ENCODE peak calls at places on chromosomes 6 and 20, in eight cellular contexts. N is IMR-90, L is A549, H is K562, Z is SK-N-SH, W is WTC11, R is H1, T is HepG2. O is an unnamed sample.

GRCh38 chr20:39524371-39524911 is 562.3 kb downstream of the DHX35 start:
- DNase-seq in N (no peak), R (no peak), W (no peak), T (no peak), H (no peak), Z (peak), L (no peak), O (no peak)

GRCh38 chr20:49501917-49502316 is 19.4 kb upstream of the KCNB1 start:
- DNase-seq in W (no peak), L (no peak), N (peak), H (peak), T (peak), Z (no peak), R (no peak), O (no peak)

GRCh38 chr6:12823847-12824246 is 107.3 kb downstream of the PHACTR1 start:
- DNase-seq in R (no peak), Z (no peak), H (no peak), T (no peak), W (no peak), N (no peak), L (no peak), O (no peak)

GRCh38 chr20:17419459-17419858 is 111.7 kb downstream of the BFSP1 start:
- DNase-seq in R (no peak), N (no peak), L (no peak), H (no peak), W (no peak), Z (no peak), T (no peak), O (no peak)

GRCh38 chr6:47621838-47622449 is 76.4 kb upstream of the ADGRF4 start:
- DNase-seq in L (no peak), W (no peak), T (no peak), N (no peak), Z (no peak), R (no peak), H (no peak), O (no peak)

GRCh38 chr6:128005009-128005408 is 104.2 kb upstream of the THEMIS start:
- DNase-seq in W (no peak), N (peak), H (no peak), Z (no peak), L (no peak), T (no peak), R (no peak), O (no peak)

GRCh38 chr6:64930664-64931063 is 776.4 kb downstream of the EYS start:
- DNase-seq in N (no peak), R (no peak), W (no peak), L (no peak), Z (peak), H (no peak), T (no peak), O (no peak)

GRCh38 chr6:65545920-65546319 is 161.1 kb downstream of the EYS start:
- DNase-seq in N (no peak), W (no peak), Z (no peak), T (no peak), R (no peak), L (no peak), H (no peak), O (no peak)

GRCh38 chr6:41940759-41941279 is 789 bp downstream of the CCND3 start:
- DNase-seq in R (no peak), W (peak), H (peak), Z (peak), N (peak), T (no peak), L (no peak), O (no peak)

GRCh38 chr6:11712760-11713159 is 65.8 kb downstream of the ADTRP start:
- DNase-seq in L (no peak), H (no peak), W (no peak), T (no peak), R (no peak), N (peak), Z (no peak), O (no peak)

GRCh38 chr20:1324598-1325172 is 4.3 kb downstream of the SDCBP2 start:
- DNase-seq in L (peak), W (no peak), R (no peak), H (no peak), Z (no peak), N (peak), T (no peak), O (no peak)

GRCh38 chr20:1664911-1665310 is 7.3 kb upstream of the SIRPG start:
- DNase-seq in L (no peak), W (no peak), T (no peak), R (no peak), H (no peak), Z (no peak), N (no peak), O (peak)

GRCh38 chr20:20580139-20580538 is 132.3 kb downstream of the RALGAPA2 start:
- DNase-seq in W (no peak), R (no peak), L (no peak), Z (no peak), H (no peak), T (no peak), N (no peak), O (no peak)

GRCh38 chr20:39861381-39861780 is 827.7 kb downstream of the MAFB start:
- DNase-seq in Z (no peak), R (no peak), W (no peak), H (no peak), N (no peak), L (no peak), T (no peak), O (no peak)

GRCh38 chr6:44004625-44005506 is 122.4 kb downstream of the MRPL14 start:
- DNase-seq in W (no peak), H (no peak), R (no peak), N (peak), T (no peak), Z (peak), L (no peak), O (no peak)

GRCh38 chr20:51801220-51801991 is 915 bp downstream of the SALL4 start:
- DNase-seq in Z (peak), L (peak), T (no peak), N (no peak), W (peak), H (no peak), R (no peak), O (no peak)

DNA sequence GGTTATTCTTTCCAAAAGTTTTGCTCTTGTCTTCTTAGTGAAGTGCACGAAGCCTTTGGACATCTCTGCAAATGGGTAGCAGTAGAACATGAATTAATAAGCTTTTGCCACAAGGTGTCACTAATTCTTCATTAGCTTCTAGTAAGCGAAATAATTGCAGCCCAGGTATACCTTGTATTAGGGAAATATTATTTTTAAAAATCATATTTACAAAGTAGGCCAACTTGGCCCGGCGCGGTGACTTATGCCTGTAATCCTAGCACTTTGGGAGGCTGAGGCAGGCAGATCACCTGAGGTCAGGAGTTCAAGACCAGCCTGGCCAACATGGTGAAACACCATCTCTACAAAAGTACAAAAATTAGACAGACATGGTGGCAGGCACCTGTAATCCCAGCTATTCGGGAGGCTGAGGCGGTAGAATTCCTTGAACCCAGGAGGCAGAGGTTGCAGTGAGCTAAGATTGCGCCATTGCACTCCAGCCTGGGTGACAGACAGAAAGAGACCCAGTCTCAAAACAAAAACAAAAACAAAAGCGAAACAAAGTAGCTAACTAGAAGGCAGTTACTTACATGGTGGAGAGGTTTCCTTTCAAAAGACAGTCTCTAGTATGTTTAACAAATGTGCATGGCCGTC is 8.8 kb upstream of the RSPH3 start:
- DNase-seq in R (no peak), T (peak), W (no peak), Z (peak), H (no peak), N (peak), L (peak), O (no peak)
- TF ChIP-seq USF2 in R (no peak), T (no peak), W (no peak), Z (no peak), H (no peak), N (no peak), L (no peak), O (no peak)

GRCh38 chr6:149138093-149138492 is 179.4 kb upstream of the TAB2 start:
- DNase-seq in L (no peak), W (no peak), T (no peak), H (no peak), N (no peak), Z (no peak), R (no peak), O (no peak)

GRCh38 chr6:149140137-149140909 is 177.2 kb upstream of the TAB2 start:
- DNase-seq in R (no peak), H (peak), L (no peak), T (no peak), Z (no peak), N (no peak), W (no peak), O (peak)

GRCh38 chr6:149139782-149140136 is 177.8 kb upstream of the TAB2 start:
- DNase-seq in H (no peak), R (no peak), N (no peak), T (no peak), Z (no peak), L (no peak), W (no peak), O (no peak)

GRCh38 chr6:149137594-149137993 is 179.9 kb upstream of the TAB2 start:
- DNase-seq in N (no peak), W (no peak), L (no peak), Z (no peak), R (no peak), T (no peak), H (no peak), O (no peak)

GRCh38 chr6:149138699-149139294 is 178.7 kb upstream of the TAB2 start:
- DNase-seq in W (no peak), N (no peak), H (no peak), Z (no peak), R (no peak), L (no peak), T (no peak), O (no peak)
- TF ChIP-seq USF2 in W (no peak), N (no peak), H (no peak), Z (no peak), R (no peak), L (no peak), T (no peak), O (no peak)

GRCh38 chr6:88246654-88247053 is 80.5 kb upstream of the CNR1 start:
- DNase-seq in R (no peak), Z (no peak), L (no peak), N (no peak), W (no peak), H (peak), T (no peak), O (no peak)
- TF ChIP-seq USF2 in R (no peak), Z (no peak), L (no peak), N (no peak), W (no peak), H (no peak), T (no peak), O (no peak)

GRCh38 chr6:139142267-139142666 is 7.4 kb downstream of the HECA start:
- DNase-seq in Z (no peak), R (no peak), N (no peak), L (no peak), T (no peak), W (no peak), H (no peak), O (no peak)

GRCh38 chr6:139147628-139148027 is 12.7 kb downstream of the HECA start:
- DNase-seq in W (no peak), Z (no peak), H (no peak), N (no peak), L (no peak), T (no peak), R (no peak), O (no peak)

GRCh38 chr6:139146317-139146726 is 11.4 kb downstream of the HECA start:
- DNase-seq in T (no peak), H (no peak), L (no peak), W (no peak), R (no peak), N (no peak), Z (no peak), O (no peak)

GRCh38 chr6:139145661-139146060 is 10.8 kb downstream of the HECA start:
- DNase-seq in R (no peak), W (no peak), Z (no peak), L (no peak), H (no peak), N (no peak), T (no peak), O (no peak)

GRCh38 chr6:139144490-139145085 is 9.7 kb downstream of the HECA start:
- DNase-seq in R (no peak), H (no peak), N (no peak), T (no peak), Z (no peak), W (no peak), L (no peak), O (no peak)
- TF ChIP-seq USF2 in R (no peak), H (no peak), N (no peak), T (no peak), Z (no peak), W (no peak), L (no peak), O (no peak)

GRCh38 chr20:25224941-25225340 is 22.9 kb upstream of the PYGB start:
- DNase-seq in N (no peak), R (no peak), T (no peak), W (no peak), L (no peak), H (peak), Z (no peak), O (no peak)

GRCh38 chr20:25225642-25226432 is 22.0 kb upstream of the PYGB start:
- DNase-seq in L (no peak), R (no peak), Z (peak), N (no peak), T (no peak), W (no peak), H (no peak), O (no peak)

GRCh38 chr20:25226433-25227316 is 21.2 kb upstream of the PYGB start:
- DNase-seq in Z (peak), N (no peak), W (no peak), T (no peak), H (no peak), L (no peak), R (no peak), O (no peak)

GRCh38 chr20:25229486-25230176 is 18.3 kb upstream of the PYGB start:
- DNase-seq in L (no peak), N (no peak), Z (no peak), R (no peak), T (no peak), H (no peak), W (no peak), O (no peak)

GRCh38 chr20:25227317-25227831 is 20.5 kb upstream of the PYGB start:
- DNase-seq in H (no peak), Z (no peak), R (no peak), W (no peak), L (no peak), N (peak), T (peak), O (no peak)
- TF ChIP-seq USF2 in H (no peak), Z (no peak), R (no peak), W (no peak), L (no peak), N (no peak), T (no peak), O (no peak)

GRCh38 chr6:146087386-146087785 is 58.5 kb downstream of the GRM1 start:
- DNase-seq in T (no peak), H (no peak), L (no peak), W (no peak), R (no peak), N (no peak), Z (no peak), O (no peak)
- TF ChIP-seq USF2 in T (no peak), H (no peak), L (no peak), W (no peak), R (no peak), N (no peak), Z (no peak), O (no peak)

GRCh38 chr6:7445076-7445475 is 55.5 kb downstream of the RIOK1 start:
- DNase-seq in W (no peak), L (no peak), Z (no peak), R (no peak), T (no peak), N (no peak), H (no peak), O (no peak)
- TF ChIP-seq USF2 in W (no peak), L (no peak), Z (no peak), R (no peak), T (no peak), N (no peak), H (no peak), O (no peak)

DNA sequence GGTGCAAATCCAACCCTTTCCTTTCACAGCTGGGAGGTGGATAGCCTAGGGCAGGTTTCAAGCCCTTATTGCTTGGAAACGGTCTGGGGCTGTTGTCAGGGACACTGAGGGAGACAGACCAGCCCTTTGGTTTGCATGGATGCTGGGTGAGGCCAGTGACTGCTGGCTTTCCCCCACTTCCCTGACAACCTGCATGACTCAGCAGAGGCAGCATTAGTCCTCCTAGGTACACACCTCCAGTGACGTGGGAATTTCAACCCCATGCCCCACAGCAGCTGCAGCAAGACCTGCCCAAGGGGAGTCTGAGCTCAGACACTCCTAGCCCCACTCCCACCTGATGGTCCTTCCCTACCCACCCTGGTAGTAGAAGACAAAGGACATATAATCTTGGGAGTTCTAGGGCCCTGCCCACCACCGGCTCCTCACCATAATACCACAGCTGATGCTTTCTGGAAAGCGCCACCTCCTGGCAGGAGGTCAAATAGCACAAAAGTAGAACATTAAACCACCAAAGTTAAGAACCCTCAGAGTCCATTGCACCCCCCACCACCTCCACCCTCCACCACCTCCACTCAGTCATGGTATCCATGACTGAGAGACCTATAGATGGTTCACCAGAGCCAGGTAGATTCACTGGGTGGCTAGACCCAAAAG is 797.8 kb upstream of the MAN1A1 start:
- DNase-seq in Z (no peak), T (no peak), L (no peak), N (no peak), H (no peak), W (peak), R (no peak), O (no peak)
- TF ChIP-seq USF2 in Z (no peak), T (no peak), L (no peak), N (no peak), H (no peak), W (no peak), R (no peak), O (no peak)

GRCh38 chr6:39225543-39225942 is 3.7 kb downstream of the KCNK5 start:
- DNase-seq in Z (no peak), L (no peak), N (no peak), R (no peak), T (no peak), H (peak), W (no peak), O (no peak)
- TF ChIP-seq USF2 in Z (no peak), L (no peak), N (no peak), R (no peak), T (no peak), H (no peak), W (no peak), O (no peak)

GRCh38 chr20:4014031-4014474 is 1.3 kb downstream of the RNF24 start:
- DNase-seq in H (no peak), L (peak), N (peak), W (no peak), Z (peak), T (peak), R (no peak), O (no peak)
- TF ChIP-seq USF2 in H (no peak), L (no peak), N (no peak), W (no peak), Z (no peak), T (peak), R (no peak), O (no peak)